ENCODE peak calls at places on chromosomes 11 and 22, in six cellular contexts. P is naive thymus-derived CD4-positive, alpha-beta T cell; N is colonic mucosa; K is CD4-positive, alpha-beta T cell; T is uterus; G is OCI-LY7. I is an unnamed sample. For H3K9me3, the result is how much of the 10 kb centered on the place peaks cover.

GRCh38 chr11:88508808-88509581 is 171.5 kb upstream of the CTSC start:
- DNase-seq in P (peak), N (peak), K (no peak), T (no peak), G (no peak), I (no peak)

GRCh38 chr11:88553204-88553603 is 215.7 kb upstream of the CTSC start:
- DNase-seq in P (no peak), N (no peak), K (no peak), T (no peak), G (no peak), I (no peak)

GRCh38 chr22:45320326-45320976 is 10.7 kb downstream of the FAM118A start:
- DNase-seq in P (no peak), N (no peak), K (no peak), T (no peak), G (no peak), I (no peak)

GRCh38 chr11:61019037-61019817 is 47.7 kb downstream of the CD6 start:
- DNase-seq in P (no peak), N (no peak), K (no peak), T (no peak), G (no peak), I (no peak)

GRCh38 chr11:7628660-7629059 is 44.6 kb downstream of the CYB5R2 start:
- DNase-seq in P (no peak), N (no peak), K (no peak), T (no peak), G (no peak), I (no peak)

GRCh38 chr11:17036666-17037658 is 22.7 kb upstream of the PLEKHA7 start:
- DNase-seq in P (no peak), N (peak), K (no peak), T (no peak), G (peak), I (no peak)

GRCh38 chr22:29693151-29693550 is 26.7 kb upstream of the CABP7 start:
- DNase-seq in P (no peak), N (no peak), K (no peak), T (no peak), G (no peak), I (no peak)

GRCh38 chr11:120904116-120904515 is 119.8 kb upstream of the TBCEL start:
- DNase-seq in P (no peak), N (no peak), K (no peak), T (no peak), G (no peak), I (no peak)

GRCh38 chr11:44977493-44977984 is 26.9 kb upstream of the TP53I11 start:
- DNase-seq in P (no peak), N (no peak), K (no peak), T (no peak), G (no peak), I (no peak)

GRCh38 chr11:36131719-36132349 is 157.4 kb downstream of the COMMD9 start:
- DNase-seq in P (no peak), N (peak), K (no peak), T (peak), G (peak), I (no peak)

GRCh38 chr11:129249923-129250322 is 57.8 kb upstream of the ARHGAP32 start:
- DNase-seq in P (no peak), N (no peak), K (no peak), T (no peak), G (no peak), I (no peak)

GRCh38 chr11:28559497-28559896 is 451.3 kb downstream of the METTL15 start:
- DNase-seq in P (no peak), N (no peak), K (no peak), T (no peak), G (no peak), I (no peak)

GRCh38 chr11:9143726-9144125 is 52.3 kb upstream of the SCUBE2 start:
- DNase-seq in P (no peak), N (no peak), K (no peak), T (no peak), G (no peak), I (no peak)

GRCh38 chr11:110828086-110828485 is 115.8 kb upstream of the ARHGAP20 start:
- DNase-seq in P (no peak), N (no peak), K (no peak), T (no peak), G (no peak), I (no peak)

GRCh38 chr11:440065-441042 is 1.5 kb downstream of the ANO9 start:
- DNase-seq in P (peak), N (peak), K (no peak), T (no peak), G (no peak), I (no peak)

GRCh38 chr22:29095459-29095858 is 22.6 kb downstream of the KREMEN1 start:
- DNase-seq in P (no peak), N (no peak), K (no peak), T (no peak), G (no peak), I (no peak)

GRCh38 chr11:106917973-106918372 is 100.3 kb downstream of the GUCY1A2 start:
- DNase-seq in P (no peak), N (no peak), K (no peak), T (no peak), G (peak), I (no peak)

GRCh38 chr11:134792677-134793076 is 380.6 kb upstream of the B3GAT1 start:
- DNase-seq in P (no peak), N (no peak), K (no peak), T (no peak), G (no peak), I (no peak)

GRCh38 chr22:31818481-31819392 is 64.9 kb downstream of the DEPDC5 start:
- DNase-seq in P (peak), N (no peak), K (no peak), T (no peak), G (no peak), I (no peak)

GRCh38 chr22:43289976-43290663 is 53.1 kb downstream of the SCUBE1 start:
- DNase-seq in P (no peak), N (no peak), K (no peak), T (peak), G (no peak), I (no peak)

GRCh38 chr22:37281195-37281594 is 1.1 kb upstream of the CYTH4 start:
- DNase-seq in P (no peak), N (no peak), K (no peak), T (no peak), G (no peak), I (no peak)

GRCh38 chr22:30943368-30943767 is 25.2 kb downstream of the MORC2 start:
- DNase-seq in P (peak), N (no peak), K (peak), T (no peak), G (no peak), I (peak)

GRCh38 chr11:10824888-10825287 is 16.2 kb upstream of the EIF4G2 start:
- DNase-seq in P (no peak), N (no peak), K (no peak), T (no peak), G (peak), I (no peak)

GRCh38 chr22:44161673-44162072 is 19.1 kb upstream of the PARVG start:
- DNase-seq in P (no peak), N (no peak), K (no peak), T (no peak), G (no peak), I (no peak)

GRCh38 chr11:122068096-122068495 is 47.9 kb downstream of the BLID start:
- DNase-seq in P (no peak), N (no peak), K (no peak), T (no peak), G (no peak), I (no peak)

GRCh38 chr11:106178361-106178760 is 100.9 kb downstream of the AASDHPPT start:
- DNase-seq in P (no peak), N (no peak), K (no peak), T (no peak), G (no peak), I (no peak)

GRCh38 chr11:126588630-126589491 is 233.4 kb downstream of the ST3GAL4 start:
- DNase-seq in P (no peak), N (no peak), K (no peak), T (no peak), G (no peak), I (no peak)

GRCh38 chr11:35932641-35933571 is 11.0 kb upstream of the LDLRAD3 start:
- DNase-seq in P (no peak), N (no peak), K (no peak), T (no peak), G (no peak), I (no peak)

GRCh38 chr11:120385690-120386089 is 49.5 kb downstream of the ARHGEF12 start:
- DNase-seq in P (no peak), N (no peak), K (no peak), T (no peak), G (no peak), I (no peak)

DNA sequence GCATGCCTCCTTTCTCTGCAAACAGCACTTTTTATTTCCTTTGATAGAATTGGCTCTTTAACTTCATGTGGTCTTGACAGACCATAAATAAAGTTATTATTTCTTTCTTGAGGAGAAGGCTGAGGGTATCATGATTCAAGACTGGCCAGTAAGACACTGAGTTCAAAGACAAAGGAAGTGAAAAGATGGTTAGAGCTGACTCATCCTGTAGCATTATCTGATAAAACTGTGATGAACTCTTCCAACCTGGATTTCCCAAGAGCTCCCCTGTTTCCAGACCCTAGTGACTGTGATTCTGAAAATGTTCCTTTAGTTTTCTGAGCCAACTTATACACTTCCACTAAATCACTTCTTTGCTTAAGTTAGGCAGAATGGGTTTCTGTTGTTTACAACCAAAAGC is 179.3 kb upstream of the FAT3 start:
- DNase-seq in P (no peak), N (no peak), K (no peak), T (no peak), G (no peak), I (no peak)
- H3K9me3 ChIP-seq in P (under half), N (under half), K (under half), T (under half), G (under half), I (under half)

GRCh38 chr11:94813436-94813720 is 45.2 kb downstream of the AMOTL1 start:
- DNase-seq in P (no peak), N (no peak), K (no peak), T (no peak), G (no peak), I (no peak)
- H3K9me3 ChIP-seq in P (under half), N (under half), K (under half), T (under half), G (under half), I (under half)

GRCh38 chr11:103798456-103798855 is 238.0 kb upstream of the DDI1 start:
- DNase-seq in P (no peak), N (no peak), K (no peak), T (no peak), G (no peak), I (no peak)

GRCh38 chr11:103803062-103803461 is 233.4 kb upstream of the DDI1 start:
- DNase-seq in P (no peak), N (no peak), K (no peak), T (no peak), G (no peak), I (no peak)

GRCh38 chr11:103805688-103806009 is 230.8 kb upstream of the DDI1 start:
- DNase-seq in P (no peak), N (no peak), K (no peak), T (no peak), G (no peak), I (no peak)

GRCh38 chr11:103798029-103798428 is 238.4 kb upstream of the DDI1 start:
- DNase-seq in P (no peak), N (no peak), K (no peak), T (no peak), G (no peak), I (no peak)

GRCh38 chr11:103800406-103801114 is 235.9 kb upstream of the DDI1 start:
- DNase-seq in P (no peak), N (no peak), K (no peak), T (no peak), G (peak), I (no peak)
- H3K9me3 ChIP-seq in P (under half), N (under half), K (under half), T (under half), G (under half), I (under half)

GRCh38 chr11:2351701-2352100 is 25.4 kb upstream of the CD81 start:
- DNase-seq in P (no peak), N (no peak), K (no peak), T (no peak), G (no peak), I (no peak)

GRCh38 chr11:2347449-2347848 is 29.7 kb upstream of the CD81 start:
- DNase-seq in P (no peak), N (no peak), K (no peak), T (no peak), G (no peak), I (no peak)

GRCh38 chr11:2346586-2347335 is 30.3 kb upstream of the CD81 start:
- DNase-seq in P (no peak), N (no peak), K (no peak), T (no peak), G (no peak), I (no peak)

GRCh38 chr11:2346014-2346413 is 31.1 kb upstream of the CD81 start:
- DNase-seq in P (no peak), N (no peak), K (no peak), T (no peak), G (no peak), I (no peak)

GRCh38 chr11:2348986-2349385 is 28.1 kb upstream of the CD81 start:
- DNase-seq in P (no peak), N (no peak), K (no peak), T (no peak), G (peak), I (no peak)
- H3K9me3 ChIP-seq in P (under half), N (under half), K (under half), T (under half), G (under half), I (under half)

GRCh38 chr11:3992964-3993363 is 101.6 kb upstream of the RRM1 start:
- DNase-seq in P (no peak), N (no peak), K (no peak), T (no peak), G (no peak), I (no peak)
- H3K9me3 ChIP-seq in P (under half), N (under half), K (under half), T (under half), G (under half), I (under half)

DNA sequence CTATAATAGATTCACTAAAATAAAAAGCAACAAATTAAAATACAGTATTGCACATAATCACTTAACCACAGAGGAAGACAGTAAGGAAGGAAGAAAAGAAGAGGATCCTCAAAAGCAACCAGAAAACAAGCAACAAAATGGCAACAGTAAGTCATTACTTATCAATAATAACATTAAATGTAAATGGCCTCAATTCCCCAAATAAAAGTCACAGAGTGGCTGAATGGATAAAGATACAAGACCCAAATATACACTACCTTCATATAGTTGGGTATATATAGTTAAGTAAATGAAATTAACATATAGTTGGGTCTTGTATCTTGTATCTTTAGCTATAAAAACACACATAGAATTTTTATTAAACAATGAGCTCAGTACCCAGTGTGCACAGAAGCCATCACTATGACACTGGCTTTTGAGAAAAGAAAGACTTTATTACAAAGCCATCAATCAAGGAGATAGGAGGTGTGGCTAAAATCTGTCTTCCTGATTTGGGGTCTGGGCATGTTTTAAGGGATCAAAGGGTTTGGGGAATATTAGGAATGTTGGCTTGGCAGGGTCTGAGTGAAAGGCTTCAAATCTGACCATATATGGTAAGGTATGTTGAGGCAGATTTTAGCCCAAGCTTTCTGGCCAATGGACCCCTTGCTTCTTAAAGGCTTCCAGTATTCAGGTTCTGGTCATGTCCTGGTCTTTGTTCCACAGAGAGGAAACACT is 13.4 kb upstream of the GLYAT start:
- DNase-seq in P (no peak), N (no peak), K (no peak), T (no peak), G (no peak), I (no peak)
- H3K9me3 ChIP-seq in P (under half), N (under half), K (under half), T (under half), G (under half), I (under half)

DNA sequence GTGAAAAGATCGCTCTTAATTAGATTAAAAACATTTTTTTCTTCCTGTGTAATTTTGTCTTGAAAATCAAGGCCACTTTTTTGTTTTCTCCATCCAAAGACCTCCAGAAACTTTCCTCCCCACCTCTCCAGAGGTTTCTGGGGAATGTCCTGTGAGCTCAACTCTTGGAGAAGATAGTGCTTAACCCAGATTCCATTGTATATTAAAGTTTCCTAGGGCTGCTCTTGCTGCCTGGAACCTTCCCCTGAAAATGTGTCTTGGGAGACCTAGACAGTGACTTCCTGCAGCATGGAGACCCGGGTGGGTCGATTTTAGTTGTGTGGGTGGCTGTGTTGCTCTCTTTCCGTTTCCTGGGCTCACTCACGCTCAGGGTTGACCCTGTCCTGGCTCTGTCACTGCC is 47.4 kb downstream of the KCNQ1OT1 start:
- DNase-seq in P (no peak), N (no peak), K (no peak), T (no peak), G (no peak), I (no peak)
- H3K9me3 ChIP-seq in P (under half), N (under half), K (under half), T (under half), G (under half), I (under half)

DNA sequence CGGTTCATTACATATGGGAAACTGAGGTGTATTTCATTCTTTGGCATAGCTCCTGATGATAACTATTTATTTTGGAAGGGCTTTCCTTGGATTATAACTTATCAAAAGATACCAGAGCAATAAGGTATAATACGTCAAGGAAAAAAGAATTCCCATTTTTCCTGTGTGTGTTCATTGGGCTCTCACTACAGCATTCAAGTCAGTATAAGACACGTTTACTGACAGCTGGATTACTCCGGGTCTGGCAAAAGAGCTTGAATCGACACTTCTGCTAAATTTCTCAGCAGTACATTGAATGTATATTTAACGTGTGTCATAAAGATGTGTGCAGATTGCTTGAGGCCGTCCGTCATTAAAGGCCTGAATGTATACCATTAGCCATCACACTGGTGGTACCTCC is 163.4 kb downstream of the NCAM1 start:
- DNase-seq in P (no peak), N (no peak), K (no peak), T (no peak), G (no peak), I (no peak)
- H3K9me3 ChIP-seq in P (under half), N (under half), K (under half), T (under half), G (under half), I (under half)

GRCh38 chr22:22983123-22983522 is 87.2 kb upstream of the GNAZ start:
- DNase-seq in P (no peak), N (no peak), K (no peak), T (no peak), G (no peak), I (no peak)
- H3K9me3 ChIP-seq in P (under half), N (under half), K (under half), T (under half), G (under half), I (under half)